ENCODE peak calls at places on chromosomes 5 and 9, in four cellular contexts. Z is A549, P is HepG2, C is K562. O is an unnamed sample.

GRCh38 chr5:15880201-15880600 is 299.4 kb downstream of the MARCHF11 start:
- DNase-seq in Z (no peak), P (no peak), C (no peak), O (no peak)

GRCh38 chr5:172285226-172286143 is 1.9 kb upstream of the UBTD2 start:
- DNase-seq in Z (no peak), P (no peak), C (no peak), O (no peak)

GRCh38 chr5:153753645-153754432 is 263.4 kb downstream of the GRIA1 start:
- DNase-seq in Z (no peak), P (no peak), C (no peak), O (no peak)

GRCh38 chr5:58074222-58074621 is 385.7 kb downstream of the PLK2 start:
- DNase-seq in Z (no peak), P (no peak), C (no peak), O (no peak)

GRCh38 chr9:120326076-120326693 is 253.8 kb downstream of the CDK5RAP2 start:
- DNase-seq in Z (no peak), P (no peak), C (no peak), O (peak; percentile 28)

GRCh38 chr9:115855458-115856133 is 298.0 kb upstream of the PAPPA start:
- DNase-seq in Z (no peak), P (no peak), C (no peak), O (no peak)

GRCh38 chr5:74324556-74324955 is 316.0 kb downstream of the ENC1 start:
- DNase-seq in Z (no peak), P (no peak), C (no peak), O (no peak)

GRCh38 chr9:7216004-7216821 is 458.4 kb downstream of the KDM4C start:
- DNase-seq in Z (no peak), P (peak; percentile 13), C (no peak), O (no peak)

GRCh38 chr9:100474082-100474949 is 1.4 kb downstream of the TMEFF1 start:
- DNase-seq in Z (no peak), P (no peak), C (no peak), O (no peak)

GRCh38 chr5:16558984-16559629 is 57.7 kb downstream of the RETREG1 start:
- DNase-seq in Z (no peak), P (no peak), C (no peak), O (no peak)

GRCh38 chr9:105883847-105884246 is 189.5 kb downstream of the TMEM38B start:
- DNase-seq in Z (no peak), P (no peak), C (no peak), O (no peak)

GRCh38 chr5:127392762-127393161 is 102.2 kb downstream of the MEGF10 start:
- DNase-seq in Z (no peak), P (no peak), C (no peak), O (no peak)

GRCh38 chr9:82031538-82032280 is 43.1 kb downstream of the SPATA31D1 start:
- DNase-seq in Z (no peak), P (peak; percentile 2), C (no peak), O (no peak)

GRCh38 chr9:107637421-107638420 is 148.2 kb upstream of the KLF4 start:
- DNase-seq in Z (peak; percentile 78), P (no peak), C (no peak), O (no peak)

GRCh38 chr5:27810458-27810857 is 772.1 kb upstream of the CDH9 start:
- DNase-seq in Z (no peak), P (no peak), C (no peak), O (no peak)

GRCh38 chr5:141734501-141735231 is 52.6 kb upstream of the ARAP3 start:
- DNase-seq in Z (peak; percentile 54), P (no peak), C (peak; percentile 47), O (peak; percentile 87)
- TF ChIP-seq RNF2 in Z (no peak), P (no peak), C (no peak), O (no peak)

DNA sequence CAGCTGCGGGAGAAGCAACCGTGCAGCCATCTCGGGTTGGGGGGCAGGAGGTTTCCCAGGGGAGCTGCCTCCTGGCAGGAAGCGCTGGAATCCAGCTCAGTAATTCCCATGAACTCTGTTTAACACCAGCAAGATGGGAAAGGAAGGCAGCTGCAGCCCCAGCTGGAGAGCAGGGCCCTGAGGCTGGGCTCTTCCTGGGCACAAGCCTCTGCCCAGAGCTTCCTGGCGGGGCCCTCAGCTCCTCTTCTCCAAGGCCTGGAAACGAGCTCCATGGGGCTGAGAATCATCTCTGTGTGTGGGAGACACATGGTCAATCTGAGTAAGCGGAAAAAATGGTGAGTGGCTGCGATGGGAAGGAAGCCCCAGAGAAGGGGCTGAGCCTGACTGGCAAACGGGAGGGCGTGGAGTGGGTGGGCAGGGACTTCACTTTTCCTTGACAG is 6.3 kb downstream of the MRPL36 start:
- DNase-seq in Z (no peak), P (no peak), C (no peak), O (no peak)
- TF ChIP-seq CHD2 in Z (no peak), P (no peak), C (no peak), O (no peak)

GRCh38 chr5:112649882-112650281 is 87.8 kb upstream of the APC start:
- DNase-seq in Z (no peak), P (no peak), C (no peak), O (no peak)
- TF ChIP-seq RNF2 in Z (no peak), P (no peak), C (no peak), O (no peak)

GRCh38 chr5:107218457-107219193 is 452.1 kb downstream of the EFNA5 start:
- DNase-seq in Z (no peak), P (no peak), C (no peak), O (no peak)
- TF ChIP-seq CHD2 in Z (no peak), P (no peak), C (no peak), O (no peak)

O was measured in H1.